ENCODE peak calls at places on chromosomes 11 and 22, in seven cellular contexts. M, L, W, P, F, I and Y are unnamed samples.

GRCh38 chr11:35893796-35894475 is 49.9 kb upstream of the LDLRAD3 start:
- DNase-seq in L (no peak), M (no peak), W (no peak), F (no peak), I (peak), P (peak), Y (no peak)

GRCh38 chr11:46489668-46490560 is 98.3 kb upstream of the CHRM4 start:
- DNase-seq in L (peak), F (peak), M (peak), I (peak), P (peak), W (no peak), Y (no peak)

GRCh38 chr22:47333625-47334024 is 571.2 kb downstream of the TBC1D22A start:
- DNase-seq in W (no peak), F (peak), P (peak), M (no peak), L (no peak), I (peak), Y (peak)

GRCh38 chr11:86955111-86955673 is at the start of gene FZD4:
- DNase-seq in L (peak), W (peak), P (peak), M (peak), I (peak), F (peak), Y (peak)

GRCh38 chr22:24184057-24184798 is 2.9 kb downstream of the SUSD2 start:
- DNase-seq in F (no peak), L (no peak), I (no peak), M (no peak), P (no peak), W (no peak), Y (no peak)

GRCh38 chr11:7577226-7577882 is 63.6 kb downstream of the PPFIBP2 start:
- DNase-seq in W (peak), F (no peak), M (peak), P (no peak), I (no peak), L (no peak), Y (no peak)

GRCh38 chr11:2582958-2583604 is 116.7 kb downstream of the KCNQ1OT1 start:
- DNase-seq in W (peak), P (no peak), L (peak), I (peak), F (no peak), M (no peak), Y (no peak)

GRCh38 chr22:28728621-28729313 is 12.9 kb downstream of the CHEK2 start:
- DNase-seq in F (no peak), W (no peak), M (no peak), L (no peak), I (no peak), P (no peak), Y (no peak)

GRCh38 chr22:24225044-24225601 is 19.8 kb downstream of the GGT5 start:
- DNase-seq in P (no peak), W (no peak), F (no peak), M (no peak), I (no peak), L (peak), Y (no peak)

GRCh38 chr11:70100283-70100610 is 22.1 kb downstream of the ANO1 start:
- DNase-seq in L (no peak), P (no peak), I (no peak), F (no peak), M (no peak), W (no peak), Y (no peak)

GRCh38 chr11:46277313-46277622 is 194 bp upstream of the CREB3L1 start:
- DNase-seq in P (peak), L (peak), M (no peak), I (no peak), F (peak), W (no peak), Y (no peak)

GRCh38 chr11:3614742-3615171 is 27.0 kb downstream of the ART5 start:
- DNase-seq in P (no peak), F (no peak), I (peak), W (no peak), L (no peak), M (no peak), Y (no peak)

GRCh38 chr11:83156996-83157754 is at the start of gene PCF11:
- DNase-seq in M (no peak), F (peak), W (no peak), I (no peak), P (no peak), L (no peak), Y (no peak)

GRCh38 chr11:105862736-105863367 is 159.2 kb downstream of the MSANTD4 start:
- DNase-seq in F (peak), L (peak), M (no peak), P (peak), I (no peak), W (no peak), Y (peak)

GRCh38 chr22:46076651-46077339 is 73.5 kb upstream of the PPARA start:
- DNase-seq in L (no peak), W (peak), F (no peak), I (no peak), M (no peak), P (no peak), Y (peak)

GRCh38 chr11:31246451-31247165 is 122.9 kb downstream of the DCDC1 start:
- DNase-seq in I (no peak), F (no peak), P (peak), L (no peak), W (no peak), M (no peak), Y (no peak)

GRCh38 chr11:124467376-124468061 is 22.0 kb upstream of the OR8B8 start:
- DNase-seq in F (no peak), W (no peak), I (no peak), L (no peak), P (no peak), M (no peak), Y (no peak)

GRCh38 chr11:113992459-113993105 is 17.7 kb downstream of the HTR3A start:
- DNase-seq in I (no peak), F (no peak), L (peak), W (no peak), M (no peak), P (peak), Y (no peak)

GRCh38 chr22:50529416-50530279 is at the start of gene TYMP:
- DNase-seq in L (no peak), P (no peak), W (peak), M (no peak), I (no peak), F (no peak), Y (no peak)

GRCh38 chr11:60459345-60459744 is 3.7 kb downstream of the MS4A1 start:
- DNase-seq in M (no peak), W (no peak), P (no peak), I (no peak), F (no peak), L (no peak), Y (no peak)

GRCh38 chr11:102244681-102245409 is 72.4 kb upstream of the BIRC3 start:
- DNase-seq in W (no peak), L (no peak), F (peak), M (no peak), P (no peak), I (no peak), Y (peak)

GRCh38 chr11:93116641-93117577 is 80.9 kb downstream of the SLC36A4 start:
- DNase-seq in P (no peak), F (no peak), I (no peak), L (peak), M (no peak), W (peak), Y (no peak)

GRCh38 chr11:29448246-29448877 is 568.5 kb downstream of the KCNA4 start:
- DNase-seq in P (no peak), I (no peak), F (peak), W (no peak), L (peak), M (peak), Y (no peak)

GRCh38 chr11:62124186-62125113 is 639 bp downstream of the INCENP start:
- DNase-seq in M (peak), I (peak), W (no peak), F (peak), P (no peak), L (peak), Y (no peak)

GRCh38 chr11:33722579-33723234 is 13.5 kb downstream of the CD59 start:
- DNase-seq in W (no peak), F (peak), M (no peak), P (no peak), I (no peak), L (no peak), Y (peak)

GRCh38 chr11:134101292-134101691 is 32.4 kb downstream of the JAM3 start:
- DNase-seq in L (no peak), F (peak), P (no peak), I (no peak), W (no peak), M (no peak), Y (no peak)

GRCh38 chr22:47296405-47297260 is 534.2 kb downstream of the TBC1D22A start:
- DNase-seq in F (no peak), P (no peak), I (no peak), W (peak), M (no peak), L (no peak), Y (no peak)

GRCh38 chr11:112523477-112523876 is 262.8 kb upstream of the PLET1 start:
- DNase-seq in W (no peak), F (no peak), L (peak), I (peak), P (peak), M (peak), Y (no peak)

GRCh38 chr11:11973361-11973800 is 35.0 kb downstream of the DKK3 start:
- DNase-seq in I (no peak), F (no peak), P (no peak), M (no peak), W (peak), L (no peak), Y (peak)

GRCh38 chr22:44623771-44624510 is 78.1 kb upstream of the PRR5 start:
- DNase-seq in L (peak), M (peak), P (no peak), F (peak), W (no peak), I (no peak), Y (no peak)

GRCh38 chr22:27045103-27045940 is 387.9 kb downstream of the MIAT start:
- DNase-seq in I (no peak), M (no peak), W (no peak), L (no peak), F (peak), P (peak), Y (peak)

GRCh38 chr11:58688779-58689503 is 42.8 kb downstream of the GLYAT start:
- DNase-seq in I (no peak), P (no peak), L (no peak), W (no peak), F (no peak), M (no peak), Y (no peak)

GRCh38 chr22:23203452-23204124 is 23.3 kb downstream of the BCR start:
- DNase-seq in M (no peak), P (no peak), W (no peak), I (no peak), F (no peak), L (no peak), Y (no peak)

GRCh38 chr11:117861151-117862018 is 15.1 kb downstream of the FXYD6 start:
- DNase-seq in L (peak), I (peak), P (peak), W (peak), F (no peak), M (peak), Y (no peak)

GRCh38 chr11:86440305-86440716 is 65.6 kb downstream of the CCDC81 start:
- DNase-seq in I (no peak), F (peak), W (no peak), M (no peak), P (no peak), L (no peak), Y (peak)

GRCh38 chr11:130908770-130909625 is 7.3 kb downstream of the SNX19 start:
- DNase-seq in L (no peak), F (peak), I (no peak), M (no peak), P (no peak), W (no peak), Y (peak)